ENCODE peak calls at places on chromosomes 12 and 14, in five cellular contexts. J, B, H, T and Q are unnamed samples.

GRCh38 chr12:120529641-120530314 is 820 bp upstream of the COQ5 start:
- DNase-seq in J (peak; percentile 61), B (peak; percentile 39), H (no peak), T (no peak), Q (no peak)

GRCh38 chr14:105419305-105420091 is at the start of gene MTA1:
- DNase-seq in J (peak; percentile 48), B (no peak), H (no peak), T (no peak), Q (no peak)

GRCh38 chr12:4450551-4451112 is 5.0 kb upstream of the FGF6 start:
- DNase-seq in J (no peak), B (no peak), H (no peak), T (peak; percentile 32), Q (no peak)

GRCh38 chr12:14601692-14602091 is 34.0 kb upstream of the PLBD1 start:
- DNase-seq in J (no peak), B (no peak), H (no peak), T (no peak), Q (no peak)

GRCh38 chr14:74085047-74085637 is 386 bp downstream of the LIN52 start:
- DNase-seq in J (no peak), B (peak; percentile 44), H (no peak), T (no peak), Q (no peak)

GRCh38 chr14:106509795-106510194 is 983.4 kb downstream of the TMEM121 start:
- DNase-seq in J (no peak), B (no peak), H (no peak), T (no peak), Q (no peak)

GRCh38 chr12:131593411-131593810 is 117.5 kb upstream of the SFSWAP start:
- DNase-seq in J (no peak), B (no peak), H (no peak), T (no peak), Q (no peak)

GRCh38 chr14:34365309-34365915 is 96.6 kb downstream of the SPTSSA start:
- DNase-seq in J (no peak), B (peak; percentile 35), H (no peak), T (no peak), Q (no peak)

GRCh38 chr12:118853634-118854033 is 127.7 kb upstream of the SRRM4 start:
- DNase-seq in J (no peak), B (peak; percentile 3), H (no peak), T (no peak), Q (no peak)

GRCh38 chr12:7937867-7938506 is 2.0 kb upstream of the SLC2A3 start:
- DNase-seq in J (no peak), B (peak; percentile 50), H (no peak), T (no peak), Q (no peak)

GRCh38 chr12:88839486-88839885 is 259.2 kb upstream of the KITLG start:
- DNase-seq in J (no peak), B (no peak), H (no peak), T (no peak), Q (no peak)

GRCh38 chr12:117441751-117442150 is 80.3 kb upstream of the NOS1 start:
- DNase-seq in J (peak; percentile 94), B (no peak), H (no peak), T (peak; percentile 60), Q (no peak)

GRCh38 chr12:114302606-114303005 is 103.3 kb downstream of the TBX5 start:
- DNase-seq in J (no peak), B (no peak), H (no peak), T (no peak), Q (no peak)

GRCh38 chr12:122080149-122081107 is 1.9 kb downstream of the MLXIP start:
- DNase-seq in J (peak; percentile 84), B (peak; percentile 93), H (peak; percentile 90), T (peak; percentile 70), Q (peak; percentile 49)

GRCh38 chr14:29796853-29797252 is 130.8 kb downstream of the PRKD1 start:
- DNase-seq in J (no peak), B (no peak), H (no peak), T (no peak), Q (no peak)

GRCh38 chr14:55388160-55388559 is 23.5 kb downstream of the ATG14 start:
- DNase-seq in J (no peak), B (peak; percentile 21), H (no peak), T (no peak), Q (no peak)

GRCh38 chr12:92096346-92097136 is 49.1 kb downstream of the BTG1 start:
- DNase-seq in J (no peak), B (peak; percentile 35), H (no peak), T (no peak), Q (no peak)

GRCh38 chr14:105480165-105480564 is 5.5 kb downstream of the CRIP2 start:
- DNase-seq in J (no peak), B (no peak), H (peak; percentile 73), T (peak; percentile 24), Q (no peak)

GRCh38 chr12:43676183-43676813 is 82.3 kb downstream of the PUS7L start:
- DNase-seq in J (no peak), B (peak; percentile 20), H (no peak), T (no peak), Q (no peak)

GRCh38 chr14:72614365-72614764 is 279.5 kb downstream of the DPF3 start:
- DNase-seq in J (no peak), B (no peak), H (no peak), T (no peak), Q (no peak)

GRCh38 chr14:89640141-89640540 is 223.1 kb upstream of the FOXN3 start:
- DNase-seq in J (no peak), B (no peak), H (no peak), T (no peak), Q (no peak)

GRCh38 chr14:52356025-52356424 is 41.9 kb downstream of the PTGER2 start:
- DNase-seq in J (no peak), B (peak; percentile 67), H (no peak), T (no peak), Q (no peak)

GRCh38 chr12:130871286-130872178 is at the start of gene RAN:
- DNase-seq in J (peak; percentile 92), B (peak; percentile 93), H (peak; percentile 96), T (peak; percentile 90), Q (peak; percentile 61)

GRCh38 chr14:24513009-24513408 is 4.9 kb upstream of the CMA1 start:
- DNase-seq in J (no peak), B (peak; percentile 2), H (no peak), T (no peak), Q (no peak)

GRCh38 chr14:23640524-23641141 is 4.5 kb downstream of the DHRS2 start:
- DNase-seq in J (peak; percentile 31), B (peak; percentile 63), H (no peak), T (no peak), Q (no peak)

GRCh38 chr12:21992823-21993222 is 51.6 kb upstream of the ABCC9 start:
- DNase-seq in J (no peak), B (peak; percentile 13), H (no peak), T (peak; percentile 35), Q (no peak)

GRCh38 chr12:53069621-53070410 is 9.4 kb downstream of the SPRYD3 start:
- DNase-seq in J (no peak), B (no peak), H (peak; percentile 81), T (no peak), Q (no peak)

GRCh38 chr12:47896633-47897032 is 8.2 kb downstream of the VDR start:
- DNase-seq in J (no peak), B (no peak), H (no peak), T (no peak), Q (no peak)

GRCh38 chr12:65123435-65124063 is 2.4 kb upstream of the WIF1 start:
- DNase-seq in J (no peak), B (peak; percentile 63), H (no peak), T (no peak), Q (no peak)

GRCh38 chr14:101721111-101721510 is 40.4 kb upstream of the PPP2R5C start:
- DNase-seq in J (no peak), B (no peak), H (no peak), T (no peak), Q (no peak)

GRCh38 chr14:101719045-101719645 is 42.4 kb upstream of the PPP2R5C start:
- DNase-seq in J (no peak), B (no peak), H (no peak), T (peak; percentile 42), Q (no peak)

GRCh38 chr14:101723061-101723595 is 38.4 kb upstream of the PPP2R5C start:
- DNase-seq in J (no peak), B (no peak), H (no peak), T (no peak), Q (no peak)

GRCh38 chr14:101719708-101720107 is 41.8 kb upstream of the PPP2R5C start:
- DNase-seq in J (no peak), B (no peak), H (no peak), T (no peak), Q (no peak)

GRCh38 chr14:101721951-101722661 is 39.4 kb upstream of the PPP2R5C start:
- DNase-seq in J (peak; percentile 23), B (peak; percentile 25), H (no peak), T (peak; percentile 29), Q (peak; percentile 98)
- H3K4me3 ChIP-seq in J (no peak overlapping the region), B (no peak overlapping the region), H (no peak overlapping the region), T (no peak overlapping the region), Q (no peak overlapping the region)

DNA sequence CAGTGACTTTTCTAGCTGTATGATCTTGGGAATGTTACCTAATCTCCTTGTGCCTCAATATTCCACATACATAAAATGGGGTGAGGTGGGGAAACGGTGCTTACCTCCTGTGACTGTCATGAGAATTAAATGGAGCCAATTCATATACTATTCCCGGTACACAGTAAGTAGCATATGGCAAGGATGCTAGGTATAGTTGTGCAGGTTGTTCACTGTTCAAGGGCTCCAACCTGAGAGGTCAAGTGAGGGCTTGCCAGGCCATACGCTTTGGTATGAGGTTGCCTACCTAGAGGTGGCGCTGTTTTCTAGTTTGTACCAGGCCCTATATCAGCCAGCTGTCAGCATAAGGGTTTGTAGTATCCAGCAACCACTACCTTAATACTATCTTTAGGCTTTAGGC is 3.6 kb upstream of the BATF start:
- DNase-seq in J (no peak), B (peak; percentile 50), H (no peak), T (no peak), Q (no peak)
- TF ChIP-seq CTCF in J (no peak), B (peak; percentile 55), H (no peak), T (no peak), Q (peak; percentile 46)

GRCh38 chr12:45775465-45775864 is 46.0 kb downstream of the ARID2 start:
- DNase-seq in J (no peak), B (no peak), H (no peak), T (no peak), Q (no peak)

GRCh38 chr12:45785315-45785714 is 55.8 kb downstream of the ARID2 start:
- DNase-seq in J (no peak), B (no peak), H (no peak), T (no peak), Q (no peak)

GRCh38 chr12:45779936-45780335 is 50.4 kb downstream of the ARID2 start:
- DNase-seq in J (no peak), B (no peak), H (no peak), T (no peak), Q (no peak)

GRCh38 chr12:45775964-45776363 is 46.5 kb downstream of the ARID2 start:
- DNase-seq in J (peak; percentile 53), B (no peak), H (no peak), T (no peak), Q (no peak)

GRCh38 chr12:45781080-45781479 is 51.6 kb downstream of the ARID2 start:
- DNase-seq in J (no peak), B (no peak), H (no peak), T (no peak), Q (no peak)
- H3K4me3 ChIP-seq in J (no peak overlapping the region), B (no peak overlapping the region), H (no peak overlapping the region), T (no peak overlapping the region), Q (no peak overlapping the region)

DNA sequence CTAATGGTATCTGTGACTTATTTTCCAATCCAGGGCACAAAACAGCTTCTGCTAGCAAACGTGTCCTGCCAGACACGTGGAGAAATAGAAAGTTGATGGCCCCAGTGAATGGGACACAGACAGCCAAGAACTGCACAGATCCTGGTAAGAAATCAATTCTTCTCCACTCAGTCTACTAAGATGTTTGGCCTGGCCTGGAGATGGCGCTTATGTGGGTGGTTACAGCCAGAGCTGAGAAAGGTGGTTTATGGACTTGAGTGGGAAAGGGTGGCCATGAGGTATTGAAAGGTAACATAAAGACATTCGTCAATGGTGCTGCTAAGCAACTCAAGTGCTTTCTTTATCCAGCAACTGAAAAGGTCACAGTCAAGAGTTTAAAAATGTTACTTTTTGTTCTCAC is 2.9 kb downstream of the SLC24A4 start:
- DNase-seq in J (no peak), B (no peak), H (no peak), T (no peak), Q (no peak)
- TF ChIP-seq CTCF in J (no peak), B (no peak), H (no peak), T (no peak), Q (no peak)